ENCODE peak calls at places on chromosomes 11 and 22, in six cellular contexts. A, V, X, E, W and P are unnamed samples.

GRCh38 chr11:75678620-75679259 is 9.9 kb upstream of the MAP6 start:
- DNase-seq in A (no peak), W (no peak), V (no peak), X (no peak), E (no peak), P (no peak)

GRCh38 chr11:8740156-8740555 is 57.6 kb downstream of the RPL27A start:
- DNase-seq in X (no peak), E (no peak), V (no peak), W (no peak), A (no peak), P (no peak)

GRCh38 chr11:47460571-47461235 is 11.8 kb upstream of the RAPSN start:
- DNase-seq in V (no peak), X (no peak), A (peak; percentile 29), E (no peak), W (no peak), P (no peak)

GRCh38 chr11:74570266-74571061 is 21.9 kb upstream of the POLD3 start:
- DNase-seq in X (no peak), A (peak; percentile 53), V (peak; percentile 57), E (peak; percentile 37), W (peak; percentile 44), P (peak; percentile 64)

GRCh38 chr11:66051371-66051765 is 796 bp upstream of the SF3B2 start:
- DNase-seq in V (no peak), W (no peak), A (no peak), E (no peak), X (no peak), P (no peak)

GRCh38 chr11:86574493-86575207 is 97.8 kb downstream of the ME3 start:
- DNase-seq in E (no peak), X (no peak), W (no peak), V (peak; percentile 57), A (no peak), P (no peak)

GRCh38 chr11:78672850-78673641 is 98.4 kb upstream of the NARS2 start:
- DNase-seq in A (no peak), X (no peak), E (no peak), W (no peak), V (no peak), P (no peak)

GRCh38 chr11:74460481-74461154 is 6.7 kb downstream of the KCNE3 start:
- DNase-seq in X (no peak), A (peak; percentile 51), V (no peak), W (no peak), E (no peak), P (no peak)

GRCh38 chr11:128379587-128380279 is 207.6 kb downstream of the ETS1 start:
- DNase-seq in X (no peak), A (no peak), V (no peak), W (no peak), E (no peak), P (no peak)

GRCh38 chr11:55942785-55943392 is 6.7 kb upstream of the OR5I1 start:
- DNase-seq in X (no peak), E (peak; percentile 45), A (peak; percentile 7), W (peak; percentile 1), V (peak; percentile 14), P (peak; percentile 69)

GRCh38 chr11:10302294-10302743 is 2.6 kb upstream of the ADM start:
- DNase-seq in A (no peak), V (peak; percentile 69), X (no peak), W (no peak), E (no peak), P (peak; percentile 36)

GRCh38 chr11:118161786-118162185 is 9.2 kb upstream of the SCN4B start:
- DNase-seq in W (no peak), E (no peak), V (no peak), A (no peak), X (no peak), P (no peak)

GRCh38 chr11:122649133-122649532 is 6.4 kb upstream of the UBASH3B start:
- DNase-seq in X (no peak), W (no peak), V (no peak), E (no peak), A (no peak), P (no peak)

GRCh38 chr22:27628891-27629631 is 172.5 kb downstream of the MN1 start:
- DNase-seq in V (no peak), W (peak; percentile 77), A (no peak), E (no peak), X (no peak), P (peak; percentile 40)

GRCh38 chr11:13128381-13128780 is 119.3 kb downstream of the RASSF10 start:
- DNase-seq in V (no peak), E (no peak), W (no peak), A (peak; percentile 63), X (no peak), P (no peak)

GRCh38 chr11:14803846-14804245 is 88.2 kb downstream of the CYP2R1 start:
- DNase-seq in A (peak; percentile 7), E (no peak), X (no peak), V (no peak), W (no peak), P (no peak)

GRCh38 chr11:3155691-3156258 is 9.3 kb downstream of the OSBPL5 start:
- DNase-seq in V (no peak), X (no peak), W (no peak), E (no peak), A (no peak), P (no peak)

GRCh38 chr22:49423125-49423650 is 404.5 kb downstream of the BRD1 start:
- DNase-seq in A (no peak), X (no peak), V (no peak), W (no peak), E (no peak), P (no peak)
- H2AK5ac ChIP-seq in A (no peak overlapping the region), X (no peak overlapping the region), V (no peak overlapping the region), W (no peak overlapping the region), E (no peak overlapping the region), P (no peak overlapping the region)

GRCh38 chr22:30695871-30696655 is 1.4 kb downstream of the OSBP2 start:
- DNase-seq in E (no peak), A (no peak), X (no peak), W (no peak), V (no peak), P (no peak)

GRCh38 chr22:30695351-30695762 is 683 bp downstream of the OSBP2 start:
- DNase-seq in E (no peak), W (no peak), V (no peak), X (no peak), A (no peak), P (no peak)

GRCh38 chr22:30697975-30698374 is 3.3 kb downstream of the OSBP2 start:
- DNase-seq in V (no peak), E (no peak), A (no peak), X (no peak), W (no peak), P (no peak)

GRCh38 chr22:30694171-30694637 is 470 bp upstream of the OSBP2 start:
- DNase-seq in W (no peak), E (peak; percentile 40), V (peak; percentile 11), A (peak; percentile 35), X (peak; percentile 13), P (peak; percentile 58)

DNA sequence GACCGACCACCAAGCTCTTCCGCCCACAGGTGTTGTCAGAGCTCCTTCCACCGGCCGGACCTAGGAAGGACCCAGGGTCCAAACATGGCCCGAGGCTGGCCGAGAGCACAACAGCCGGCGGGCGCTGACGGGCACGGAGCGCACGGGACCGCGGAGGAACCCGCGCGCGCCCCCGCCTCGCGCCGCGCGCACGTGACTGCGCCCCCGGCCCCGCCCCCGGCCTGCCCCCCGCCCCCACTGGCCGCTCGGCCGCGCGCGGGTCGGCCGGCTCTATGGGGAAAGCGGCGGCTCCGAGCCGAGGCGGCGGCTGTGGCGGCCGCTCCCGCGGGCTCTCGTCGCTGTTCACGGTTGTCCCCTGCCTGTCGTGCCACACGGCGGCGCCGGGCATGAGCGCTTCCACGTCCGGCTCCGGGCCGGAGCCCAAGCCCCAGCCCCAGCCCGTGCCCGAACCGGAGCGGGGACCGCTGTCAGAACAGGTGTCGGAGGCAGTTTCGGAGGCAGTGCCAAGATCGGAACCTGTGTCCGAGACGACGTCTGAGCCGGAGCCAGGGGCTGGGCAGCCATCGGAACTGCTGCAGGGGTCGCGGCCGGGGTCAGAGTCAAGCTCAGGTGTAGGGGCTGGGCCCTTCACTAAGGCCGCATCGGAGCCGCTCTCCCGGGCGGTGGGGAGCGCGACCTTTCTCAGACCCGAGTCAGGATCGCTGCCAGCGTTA is at the start of gene OSBP2:
- DNase-seq in X (no peak), E (peak; percentile 51), A (no peak), V (no peak), W (no peak), P (no peak)
- H2BK120ac ChIP-seq in X (peak within 1 kb of the TSS; percentile 54), E (no peak within 1 kb of the TSS), A (peak within 1 kb of the TSS; percentile 53), V (peak within 1 kb of the TSS; percentile 38), W (no peak within 1 kb of the TSS), P (no peak within 1 kb of the TSS)

DNA sequence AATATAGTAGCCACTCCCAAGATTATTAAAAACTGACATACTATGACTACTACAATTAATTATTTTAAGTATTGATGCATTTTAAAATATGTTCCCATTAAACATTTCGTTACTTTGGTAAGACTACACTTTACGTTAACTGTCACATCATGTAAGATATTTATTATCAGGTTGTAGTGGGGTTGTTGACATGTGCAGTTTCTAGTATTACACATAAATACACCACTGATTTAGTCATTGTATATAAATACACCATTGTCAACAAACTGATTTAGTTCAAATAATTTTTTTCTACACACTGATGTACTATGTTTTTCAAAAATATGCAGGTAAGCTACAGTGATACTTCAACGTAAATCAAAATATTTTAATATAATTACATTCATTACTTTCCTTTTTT is 11.5 kb downstream of the ST13 start:
- DNase-seq in A (no peak), W (no peak), X (no peak), V (no peak), E (no peak), P (no peak)
- H3K36me3 ChIP-seq in A (peaks cover 50% of the 10 kb centered on the region), W (peaks cover 38% of the 10 kb centered on the region), X (peaks cover 21% of the 10 kb centered on the region), V (peaks cover 99% of the 10 kb centered on the region), E (peaks cover 100% of the 10 kb centered on the region), P (no peaks in the 10 kb centered on the region)

GRCh38 chr22:35046744-35047462 is 19.1 kb upstream of the ISX start:
- DNase-seq in V (no peak), X (no peak), A (no peak), E (no peak), W (no peak), P (no peak)
- H2AK5ac ChIP-seq in V (no peak overlapping the region), X (no peak overlapping the region), A (no peak overlapping the region), E (no peak overlapping the region), W (no peak overlapping the region), P (no peak overlapping the region)